ENCODE peak calls at places on chromosome 16, in ten cellular contexts. J is GM19239; S is stimulated activated CD8-positive, alpha-beta memory T cell treated with anti-CD3 and anti-CD28 coated beads, Interleukin-4, amount 100 ng/mL, for 48 hours; Y is epithelial cell of esophagus; N is stimulated activated CD4-positive, alpha-beta T cell treated with anti-CD3 and anti-CD28 coated beads, Interleukin-1b, Interleukin-23, amount 100 ng/mL, for 24 hours; H is HCEC 1CT; O is pons; R is mesendoderm; W is fibroblast of pulmonary artery; T is GM18507. D is an unnamed sample.

GRCh38 chr16:81137012-81137335 is 40.8 kb upstream of the GCSH start:
- DNase-seq in N (no peak), S (no peak), W (peak; percentile 15), Y (peak; percentile 14), J (no peak), R (no peak), T (no peak), H (no peak), O (peak; percentile 65), D (no peak)

GRCh38 chr16:48099455-48099854 is 56.3 kb downstream of the ABCC12 start:
- DNase-seq in W (peak; percentile 39), H (no peak), Y (no peak), S (no peak), R (peak; percentile 71), O (no peak), T (no peak), J (no peak), N (no peak), D (peak; percentile 20)

GRCh38 chr16:72537684-72538083 is 365.7 kb upstream of the PMFBP1 start:
- DNase-seq in N (no peak), R (no peak), H (peak; percentile 81), S (no peak), T (no peak), Y (peak; percentile 10), W (peak; percentile 55), O (no peak), J (no peak), D (peak; percentile 37)

GRCh38 chr16:81616321-81617020 is 162.6 kb upstream of the PLCG2 start:
- DNase-seq in Y (no peak), W (peak; percentile 71), R (peak; percentile 70), S (peak; percentile 83), H (peak; percentile 30), N (peak; percentile 44), J (peak; percentile 85), T (peak; percentile 65), O (peak; percentile 67), D (no peak)

GRCh38 chr16:69106491-69107291 is 1.2 kb downstream of the HAS3 start:
- DNase-seq in W (no peak), H (no peak), O (no peak), R (peak; percentile 56), Y (no peak), J (peak; percentile 48), N (no peak), T (no peak), S (peak; percentile 30), D (no peak)

GRCh38 chr16:57801098-57801855 is 1.0 kb downstream of the KIFC3 start:
- DNase-seq in J (no peak), O (no peak), S (no peak), N (no peak), T (no peak), W (peak; percentile 69), R (peak; percentile 83), Y (peak; percentile 61), H (peak; percentile 76), D (peak; percentile 62)

GRCh38 chr16:21656795-21657768 is 4.7 kb upstream of the IGSF6 start:
- DNase-seq in H (peak; percentile 52), Y (peak; percentile 50), O (peak; percentile 83), N (no peak), T (no peak), S (peak; percentile 38), J (peak; percentile 58), R (peak; percentile 57), W (peak; percentile 74), D (peak; percentile 58)

GRCh38 chr16:51896013-51896412 is 650.9 kb downstream of the TOX3 start:
- DNase-seq in N (no peak), H (no peak), T (no peak), S (no peak), J (no peak), W (no peak), R (peak; percentile 14), Y (no peak), O (no peak), D (no peak)

GRCh38 chr16:76926595-76926994 is 264.4 kb upstream of the MON1B start:
- DNase-seq in T (no peak), H (no peak), J (no peak), R (no peak), S (no peak), N (no peak), W (no peak), Y (no peak), O (no peak), D (no peak)

GRCh38 chr16:22915003-22915402 is 101.0 kb downstream of the HS3ST2 start:
- DNase-seq in J (no peak), W (no peak), N (no peak), S (no peak), Y (peak; percentile 32), H (no peak), T (no peak), O (no peak), R (no peak), D (no peak)